ENCODE peak calls at places on chromosomes 3 and 15, in nine cellular contexts. Z is fibroblast of lung, K is psoas muscle, X is AG04450, Q is neuronal stem cell, S is upper lobe of left lung, B is uterus, D is ovary, C is heart right ventricle. W is an unnamed sample. For H3K9me3, the result is how much of the 10 kb centered on the place peaks cover.

GRCh38 chr3:27483117-27484001 is 825 bp downstream of the SLC4A7 start:
- DNase-seq in Z (peak), K (peak), X (no peak), Q (peak), S (peak), B (peak), D (peak), C (peak), W (peak)

GRCh38 chr3:99172736-99173657 is 271.5 kb upstream of the DCBLD2 start:
- DNase-seq in Z (peak), K (no peak), X (peak), Q (peak), S (no peak), B (no peak), D (no peak), C (peak), W (no peak)

GRCh38 chr3:133894334-133895207 is 1.1 kb downstream of the RAB6B start:
- DNase-seq in Z (no peak), K (no peak), X (no peak), Q (no peak), S (peak), B (no peak), D (peak), C (peak), W (no peak)

GRCh38 chr3:179716811-179717210 is 64.0 kb downstream of the USP13 start:
- DNase-seq in Z (peak), K (no peak), X (peak), Q (no peak), S (no peak), B (no peak), D (no peak), C (no peak), W (no peak)

GRCh38 chr15:64622410-64623260 is 152.8 kb downstream of the RBPMS2 start:
- DNase-seq in Z (no peak), K (no peak), X (no peak), Q (no peak), S (no peak), B (no peak), D (no peak), C (no peak), W (no peak)

GRCh38 chr3:99862208-99862607 is 44.5 kb downstream of the CMSS1 start:
- DNase-seq in Z (peak), K (no peak), X (no peak), Q (no peak), S (no peak), B (no peak), D (no peak), C (no peak), W (no peak)

GRCh38 chr3:162540421-162540820 is 1043.8 kb downstream of the OTOL1 start:
- DNase-seq in Z (no peak), K (no peak), X (no peak), Q (no peak), S (no peak), B (no peak), D (no peak), C (no peak), W (no peak)

GRCh38 chr3:126798521-126798920 is 94.5 kb downstream of the CHCHD6 start:
- DNase-seq in Z (peak), K (no peak), X (no peak), Q (no peak), S (peak), B (no peak), D (no peak), C (no peak), W (no peak)

GRCh38 chr3:10702961-10703740 is 112.9 kb upstream of the SLC6A11 start:
- DNase-seq in Z (no peak), K (no peak), X (no peak), Q (peak), S (no peak), B (no peak), D (no peak), C (no peak), W (no peak)

GRCh38 chr3:10548997-10549396 is 43.6 kb upstream of the ATP2B2 start:
- DNase-seq in Z (peak), K (no peak), X (no peak), Q (no peak), S (no peak), B (no peak), D (no peak), C (no peak), W (no peak)

GRCh38 chr3:26438325-26438940 is 184.1 kb upstream of the LRRC3B start:
- DNase-seq in Z (peak), K (no peak), X (no peak), Q (no peak), S (no peak), B (no peak), D (no peak), C (no peak), W (no peak)

GRCh38 chr3:119310052-119310451 is 15.9 kb downstream of the ARHGAP31 start:
- DNase-seq in Z (peak), K (no peak), X (peak), Q (peak), S (no peak), B (no peak), D (no peak), C (no peak), W (no peak)

GRCh38 chr15:47289667-47290066 is 427.6 kb upstream of the SEMA6D start:
- DNase-seq in Z (no peak), K (no peak), X (no peak), Q (no peak), S (no peak), B (no peak), D (no peak), C (no peak), W (no peak)

GRCh38 chr15:47292638-47293037 is 424.7 kb upstream of the SEMA6D start:
- DNase-seq in Z (no peak), K (no peak), X (no peak), Q (no peak), S (no peak), B (no peak), D (no peak), C (no peak), W (no peak)

GRCh38 chr15:47293763-47294162 is 423.5 kb upstream of the SEMA6D start:
- DNase-seq in Z (peak), K (peak), X (peak), Q (no peak), S (no peak), B (peak), D (peak), C (peak), W (no peak)

GRCh38 chr15:47296911-47297310 is 420.4 kb upstream of the SEMA6D start:
- DNase-seq in Z (peak), K (no peak), X (no peak), Q (no peak), S (no peak), B (no peak), D (no peak), C (no peak), W (no peak)

GRCh38 chr15:47294765-47295259 is 422.5 kb upstream of the SEMA6D start:
- DNase-seq in Z (no peak), K (no peak), X (no peak), Q (no peak), S (no peak), B (no peak), D (no peak), C (no peak), W (no peak)
- H3K9me3 ChIP-seq in Z (under half), K (under half), X (under half), Q (under half), S (under half), B (under half), D (under half), C (under half), W (under half)

DNA sequence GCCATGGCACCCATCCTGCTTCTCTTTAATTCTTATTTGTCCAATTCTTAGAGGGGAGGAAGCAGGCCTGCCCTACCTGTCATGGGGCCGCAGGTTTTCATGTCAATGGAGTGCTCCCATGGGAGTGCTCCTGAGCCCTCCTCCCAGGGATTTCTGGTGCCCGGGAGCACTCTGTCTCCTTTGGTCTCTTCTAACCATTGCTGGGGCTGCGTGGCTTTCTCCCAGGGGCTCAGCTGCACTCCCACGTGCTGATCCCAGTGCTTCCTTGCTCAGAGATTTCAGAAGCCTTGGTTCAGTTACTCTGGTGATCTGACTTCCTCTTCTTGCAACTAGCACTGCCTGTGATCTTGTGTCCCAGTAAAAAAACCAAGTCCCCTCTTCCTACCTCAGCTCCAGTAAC is 68.0 kb upstream of the ARL8B start:
- DNase-seq in Z (no peak), K (no peak), X (no peak), Q (no peak), S (no peak), B (no peak), D (no peak), C (no peak), W (no peak)
- H3K9me3 ChIP-seq in Z (under half), K (under half), X (under half), Q (under half), S (under half), B (under half), D (under half), C (under half), W (under half)

GRCh38 chr15:26525096-26525495 is 247.8 kb downstream of the GABRB3 start:
- DNase-seq in Z (no peak), K (no peak), X (no peak), Q (no peak), S (no peak), B (no peak), D (no peak), C (no peak), W (no peak)
- H3K9me3 ChIP-seq in Z (under half), K (under half), X (under half), Q (under half), S (under half), B (under half), D (under half), C (under half), W (under half)

GRCh38 chr15:87131067-87131466 is 1051.4 kb downstream of the AGBL1 start:
- DNase-seq in Z (no peak), K (no peak), X (no peak), Q (no peak), S (no peak), B (no peak), D (no peak), C (no peak), W (no peak)

GRCh38 chr15:87129916-87130315 is 1050.2 kb downstream of the AGBL1 start:
- DNase-seq in Z (peak), K (no peak), X (no peak), Q (no peak), S (no peak), B (no peak), D (no peak), C (no peak), W (no peak)

GRCh38 chr15:87135109-87135508 is 1055.4 kb downstream of the AGBL1 start:
- DNase-seq in Z (no peak), K (no peak), X (no peak), Q (no peak), S (no peak), B (no peak), D (no peak), C (no peak), W (no peak)
- H3K9me3 ChIP-seq in Z (under half), K (under half), X (under half), Q (under half), S (under half), B (under half), D (under half), C (under half), W (under half)

DNA sequence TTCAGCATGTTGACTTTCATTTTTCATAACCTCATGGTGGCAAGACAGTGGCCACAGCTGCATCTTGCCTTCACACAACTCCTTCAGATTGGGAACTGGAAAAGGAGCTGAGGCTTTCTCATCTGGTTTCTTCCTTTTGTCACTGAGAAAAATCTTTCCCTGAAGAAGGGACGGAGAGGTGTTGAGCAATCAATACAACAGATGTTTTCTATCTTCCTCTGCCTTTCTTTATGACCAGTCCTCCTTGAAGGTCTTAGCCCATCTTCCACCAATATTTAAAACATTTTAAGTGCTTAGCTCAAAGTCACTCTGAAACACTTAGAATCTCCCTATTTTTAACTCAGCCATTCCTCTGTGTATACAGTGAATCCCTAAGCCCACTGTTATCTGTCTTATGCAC is 11.9 kb downstream of the ZNF660 start:
- DNase-seq in Z (no peak), K (no peak), X (no peak), Q (no peak), S (no peak), B (no peak), D (no peak), C (no peak), W (no peak)
- H3K9me3 ChIP-seq in Z (under half), K (under half), X (under half), Q (half or more), S (under half), B (under half), D (under half), C (under half), W (under half)

GRCh38 chr3:109923431-109923830 is 586.1 kb upstream of the DPPA4 start:
- DNase-seq in Z (no peak), K (no peak), X (no peak), Q (no peak), S (no peak), B (no peak), D (no peak), C (no peak), W (no peak)
- H3K9me3 ChIP-seq in Z (under half), K (under half), X (under half), Q (under half), S (under half), B (under half), D (under half), C (under half), W (under half)

DNA sequence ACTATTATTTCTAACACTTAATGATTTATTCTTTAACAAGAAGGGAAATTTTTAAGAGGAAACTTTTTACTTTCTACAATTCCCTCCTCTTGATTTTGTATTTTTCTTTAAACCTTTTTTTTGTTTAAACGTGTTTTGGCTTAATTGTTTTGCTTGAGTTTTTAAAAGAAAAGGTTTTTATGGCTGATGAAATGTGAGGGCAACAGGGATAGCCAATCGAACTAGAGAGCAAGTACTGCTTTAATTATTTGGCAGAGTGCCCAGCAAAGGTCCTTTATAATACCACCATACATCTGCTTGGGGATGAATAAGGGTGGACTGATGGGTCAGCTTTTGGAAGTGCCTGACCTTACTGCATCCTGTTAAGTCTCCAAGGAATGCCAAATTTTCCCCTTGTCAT is 19.6 kb upstream of the MTHFS start:
- DNase-seq in Z (no peak), K (no peak), X (no peak), Q (no peak), S (no peak), B (no peak), D (no peak), C (no peak), W (no peak)
- H3K9me3 ChIP-seq in Z (under half), K (half or more), X (under half), Q (half or more), S (half or more), B (under half), D (under half), C (half or more), W (under half)

DNA sequence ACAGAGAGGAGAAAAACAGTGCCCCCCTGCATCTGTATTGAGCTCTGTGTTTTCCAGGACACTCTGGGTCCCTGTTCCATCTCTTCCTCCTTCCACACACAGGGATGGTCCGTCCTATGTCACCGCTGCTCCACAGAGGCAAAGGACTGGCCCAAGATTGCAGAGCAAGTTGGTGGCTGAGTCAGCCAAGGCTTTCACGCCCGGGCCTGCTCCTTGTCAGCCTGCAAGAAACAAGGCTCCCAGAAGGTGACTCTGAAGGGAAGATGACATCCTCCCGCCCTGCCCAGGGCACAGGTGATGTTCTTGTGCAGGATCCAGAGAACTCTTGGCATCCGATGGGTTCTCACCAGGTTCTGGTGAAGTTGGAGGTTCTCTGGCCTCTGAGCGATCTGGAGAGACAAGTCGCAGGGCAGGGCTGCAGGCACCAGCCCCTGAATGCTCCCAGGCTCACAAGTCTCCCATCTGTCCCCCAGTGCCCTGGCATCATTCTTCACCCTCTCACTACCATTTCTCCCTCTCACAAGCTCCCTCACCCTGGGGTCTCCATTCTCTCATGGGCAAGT is 138.6 kb downstream of the MEGF11 start:
- DNase-seq in Z (no peak), K (no peak), X (no peak), Q (no peak), S (no peak), B (no peak), D (no peak), C (no peak), W (no peak)
- H3K9me3 ChIP-seq in Z (under half), K (under half), X (under half), Q (under half), S (under half), B (under half), D (under half), C (under half), W (under half)

GRCh38 chr15:49060710-49061483 is 14.7 kb upstream of the SECISBP2L start:
- DNase-seq in Z (peak), K (no peak), X (peak), Q (no peak), S (no peak), B (no peak), D (no peak), C (no peak), W (no peak)
- H3K9me3 ChIP-seq in Z (under half), K (under half), X (under half), Q (under half), S (under half), B (under half), D (under half), C (under half), W (under half)

GRCh38 chr15:40702077-40702476 is 7.1 kb downstream of the RAD51 start:
- DNase-seq in Z (no peak), K (no peak), X (no peak), Q (no peak), S (no peak), B (no peak), D (no peak), C (no peak), W (no peak)

DNA sequence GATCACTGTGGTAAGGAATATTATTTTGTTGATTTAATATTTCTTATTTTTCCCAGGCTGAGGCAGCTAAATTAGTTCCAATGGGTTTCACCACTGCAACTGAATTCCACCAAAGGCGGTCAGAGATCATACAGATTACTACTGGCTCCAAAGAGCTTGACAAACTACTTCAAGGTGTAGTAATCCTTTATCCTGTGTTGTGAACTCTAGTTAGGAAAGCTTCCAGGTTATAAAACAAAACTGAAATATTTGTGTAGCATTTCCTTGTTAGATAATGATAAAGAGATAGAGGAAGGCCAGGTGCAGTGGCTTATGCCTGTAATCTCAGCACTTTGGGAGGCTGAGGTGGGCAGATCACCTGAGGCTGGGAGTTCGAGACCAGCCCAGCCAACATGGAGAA is 11.1 kb downstream of the RAD51 start:
- DNase-seq in Z (no peak), K (no peak), X (no peak), Q (no peak), S (no peak), B (no peak), D (no peak), C (no peak), W (no peak)
- H3K9me3 ChIP-seq in Z (under half), K (under half), X (under half), Q (under half), S (under half), B (under half), D (under half), C (under half), W (under half)

W was measured in T-helper 17 cell.